ENCODE peak calls at places on chromosomes 6 and 20, in ten cellular contexts. O, I, F, Z, V, E, W, K, Y and R are unnamed samples.

GRCh38 chr20:17485017-17485416 is 46.2 kb downstream of the BFSP1 start:
- DNase-seq in O (no peak), I (no peak), F (no peak), Z (no peak), V (no peak), E (no peak), W (no peak), K (no peak), Y (no peak), R (no peak)

GRCh38 chr6:79385333-79385732 is 150.9 kb upstream of the HMGN3 start:
- DNase-seq in O (no peak), I (no peak), F (no peak), Z (no peak), V (no peak), E (no peak), W (no peak), K (no peak), Y (no peak), R (no peak)

GRCh38 chr6:125275779-125276178 is 26.0 kb downstream of the HDDC2 start:
- DNase-seq in O (no peak), I (no peak), F (no peak), Z (no peak), V (no peak), E (no peak), W (no peak), K (peak), Y (no peak), R (no peak)

GRCh38 chr20:53750827-53751393 is 157.3 kb upstream of the ZNF217 start:
- DNase-seq in O (no peak), I (no peak), F (peak), Z (peak), V (no peak), E (no peak), W (peak), K (peak), Y (no peak), R (peak)

GRCh38 chr6:111674882-111675281 is 69.2 kb upstream of the TRAF3IP2 start:
- DNase-seq in O (no peak), I (no peak), F (no peak), Z (no peak), V (no peak), E (no peak), W (no peak), K (no peak), Y (no peak), R (no peak)

GRCh38 chr6:160167547-160168391 is 46.2 kb downstream of the SLC22A1 start:
- DNase-seq in O (no peak), I (no peak), F (no peak), Z (no peak), V (peak), E (no peak), W (no peak), K (no peak), Y (no peak), R (peak)

GRCh38 chr6:145245119-145245518 is 490.2 kb downstream of the EPM2A start:
- DNase-seq in O (no peak), I (peak), F (no peak), Z (no peak), V (no peak), E (no peak), W (no peak), K (no peak), Y (no peak), R (no peak)

GRCh38 chr6:110357696-110358535 is at the start of gene METTL24:
- DNase-seq in O (no peak), I (no peak), F (peak), Z (no peak), V (no peak), E (peak), W (peak), K (peak), Y (peak), R (peak)

GRCh38 chr6:142874676-142875075 is 70.3 kb downstream of the HIVEP2 start:
- DNase-seq in O (no peak), I (no peak), F (peak), Z (no peak), V (no peak), E (no peak), W (no peak), K (no peak), Y (no peak), R (no peak)